ENCODE peak calls at places on chromosomes 13 and 19, in seven cellular contexts. Y is nephron progenitor cell, Z is tibial artery, P is astrocyte of the cerebellum, N is lower leg skin, W is thoracic aorta, S is lung. C is an unnamed sample.

GRCh38 chr13:98869408-98870090 is 108.3 kb downstream of the DOCK9 start:
- DNase-seq in P (no peak), N (no peak), W (no peak), S (no peak), Y (no peak), Z (no peak), C (peak)

GRCh38 chr13:104641309-104641708 is 1575.1 kb upstream of the SLC10A2 start:
- DNase-seq in N (no peak), Z (no peak), S (no peak), P (no peak), W (no peak), Y (no peak), C (peak)

GRCh38 chr13:113995051-113995601 is 21.2 kb upstream of the C13orf46 start:
- DNase-seq in N (no peak), S (no peak), Y (peak), Z (no peak), W (no peak), P (no peak), C (no peak)

GRCh38 chr13:98547455-98547854 is 29.5 kb downstream of the STK24 start:
- DNase-seq in Z (no peak), Y (no peak), P (no peak), N (no peak), S (no peak), W (no peak), C (no peak)

GRCh38 chr13:53090507-53090906 is 61.9 kb downstream of the OLFM4 start:
- DNase-seq in W (no peak), Y (no peak), N (no peak), P (no peak), Z (no peak), S (no peak), C (no peak)

GRCh38 chr19:3370214-3370720 is 3.9 kb downstream of the NFIC start:
- DNase-seq in S (no peak), N (no peak), W (no peak), P (no peak), Z (no peak), Y (no peak), C (no peak)

GRCh38 chr19:58558066-58558622 is at the start of gene UBE2M:
- DNase-seq in N (peak), Y (peak), Z (peak), P (no peak), W (no peak), S (peak), C (peak)

GRCh38 chr19:58328999-58329398 is 2.2 kb downstream of the ZSCAN22 start:
- DNase-seq in Z (no peak), W (no peak), N (no peak), S (no peak), P (no peak), Y (peak), C (no peak)

GRCh38 chr19:33758541-33759013 is 38.1 kb upstream of the KCTD15 start:
- DNase-seq in W (no peak), S (peak), Y (no peak), Z (no peak), P (no peak), N (no peak), C (no peak)

GRCh38 chr19:3365093-3365446 is 1.3 kb upstream of the NFIC start:
- DNase-seq in Z (no peak), W (no peak), P (no peak), S (no peak), N (peak), Y (no peak), C (no peak)

GRCh38 chr13:113813749-113814434 is 50.0 kb downstream of the GAS6 start:
- DNase-seq in Z (no peak), Y (no peak), S (no peak), P (no peak), W (no peak), N (no peak), C (peak)

GRCh38 chr13:76758738-76759137 is 127.5 kb downstream of the KCTD12 start:
- DNase-seq in N (no peak), P (no peak), W (no peak), S (no peak), Y (no peak), Z (no peak), C (no peak)

GRCh38 chr13:64488731-64489130 is 2741.4 kb downstream of the PCDH9 start:
- DNase-seq in S (no peak), N (no peak), Z (no peak), Y (no peak), P (peak), W (no peak), C (no peak)

GRCh38 chr13:46297338-46297737 is 85.6 kb downstream of the LRRC63 start:
- DNase-seq in W (no peak), N (no peak), Y (no peak), Z (no peak), P (no peak), S (no peak), C (peak)

GRCh38 chr19:55857149-55857548 is 20.8 kb downstream of the NLRP4 start:
- DNase-seq in S (no peak), P (no peak), N (no peak), Z (no peak), Y (no peak), W (no peak), C (no peak)

GRCh38 chr13:25920277-25920676 is 131.5 kb downstream of the SHISA2 start:
- DNase-seq in S (no peak), W (no peak), Z (no peak), N (no peak), Y (no peak), P (no peak), C (no peak)

GRCh38 chr13:53783466-53783865 is 754.9 kb downstream of the OLFM4 start:
- DNase-seq in W (no peak), Y (peak), Z (no peak), S (no peak), N (no peak), P (no peak), C (no peak)

GRCh38 chr19:45716314-45717130 is 14.2 kb downstream of the FBXO46 start:
- DNase-seq in P (no peak), S (no peak), Y (no peak), Z (no peak), W (no peak), N (no peak), C (peak)

GRCh38 chr19:21128901-21129698 is 12.7 kb upstream of the ZNF431 start:
- DNase-seq in N (no peak), Z (no peak), W (no peak), P (no peak), S (no peak), Y (no peak), C (peak)

GRCh38 chr19:41702208-41702651 is 6.2 kb upstream of the CEACAM5 start:
- DNase-seq in Y (no peak), Z (no peak), S (no peak), W (no peak), N (no peak), P (no peak), C (peak)

GRCh38 chr19:45455707-45456499 is 11.9 kb upstream of the FOSB start:
- DNase-seq in P (peak), Y (peak), N (peak), S (peak), W (peak), Z (peak), C (peak)

GRCh38 chr19:50310759-50311465 is 18.3 kb downstream of the KCNC3 start:
- DNase-seq in W (no peak), S (no peak), P (no peak), N (no peak), Z (no peak), Y (no peak), C (no peak)

GRCh38 chr13:94154362-94154761 is 325.1 kb downstream of the DCT start:
- DNase-seq in Y (no peak), N (no peak), S (peak), P (peak), Z (peak), W (no peak), C (peak)

GRCh38 chr19:39645800-39646411 is 9.8 kb upstream of the LGALS16 start:
- DNase-seq in N (no peak), Z (no peak), P (peak), W (no peak), S (no peak), Y (peak), C (peak)

GRCh38 chr13:48576448-48576993 is 43.6 kb upstream of the RCBTB2 start:
- DNase-seq in W (no peak), S (no peak), N (no peak), Z (no peak), P (no peak), Y (no peak), C (no peak)

GRCh38 chr19:17484520-17485180 is 14.3 kb downstream of the SLC27A1 start:
- DNase-seq in N (no peak), W (no peak), P (no peak), Z (no peak), Y (no peak), S (no peak), C (no peak)

GRCh38 chr13:113666951-113667701 is at the start of gene GRK1:
- DNase-seq in P (no peak), W (no peak), N (peak), Z (peak), Y (no peak), S (no peak), C (no peak)

GRCh38 chr19:50300814-50301606 is 28.2 kb downstream of the KCNC3 start:
- DNase-seq in Z (no peak), N (no peak), P (peak), W (no peak), Y (no peak), S (no peak), C (peak)

GRCh38 chr13:46684287-46685001 is 112.5 kb downstream of the ESD start:
- DNase-seq in N (no peak), W (no peak), Z (no peak), P (no peak), S (no peak), Y (no peak), C (peak)

GRCh38 chr13:74090397-74090796 is 43.8 kb downstream of the KLF12 start:
- DNase-seq in N (no peak), W (no peak), S (no peak), Y (no peak), P (no peak), Z (no peak), C (no peak)

GRCh38 chr19:3203754-3204645 is 18.3 kb downstream of the NCLN start:
- DNase-seq in W (no peak), S (no peak), Y (no peak), P (no peak), Z (no peak), N (no peak), C (no peak)

GRCh38 chr19:50465986-50466771 is 10.1 kb upstream of the EMC10 start:
- DNase-seq in S (peak), P (no peak), Y (peak), W (no peak), N (no peak), Z (no peak), C (no peak)

GRCh38 chr13:31022491-31022890 is 90.0 kb downstream of the TEX26 start:
- DNase-seq in S (no peak), W (no peak), Y (no peak), Z (no peak), N (no peak), P (no peak), C (no peak)

GRCh38 chr13:75864718-75865117 is 228.6 kb downstream of the LMO7 start:
- DNase-seq in W (no peak), N (no peak), Y (no peak), S (no peak), P (no peak), Z (no peak), C (peak)

GRCh38 chr13:36512771-36513170 is 80.5 kb downstream of the CCNA1 start:
- DNase-seq in S (no peak), Y (no peak), N (no peak), W (no peak), P (no peak), Z (no peak), C (no peak)

GRCh38 chr13:36509369-36509768 is 77.1 kb downstream of the CCNA1 start:
- DNase-seq in Y (no peak), N (no peak), S (no peak), Z (no peak), P (no peak), W (no peak), C (no peak)
- TF ChIP-seq CTCF in Y (peak), N (no peak), S (no peak), Z (no peak), P (peak), W (no peak), C (peak)

GRCh38 chr13:29801102-29801501 is 49.3 kb downstream of the UBL3 start:
- DNase-seq in Y (no peak), S (no peak), Z (no peak), P (no peak), N (no peak), W (no peak), C (no peak)

GRCh38 chr13:29800687-29801086 is 49.7 kb downstream of the UBL3 start:
- DNase-seq in Y (no peak), S (no peak), P (no peak), N (no peak), Z (no peak), W (no peak), C (no peak)

GRCh38 chr13:29803221-29803620 is 47.2 kb downstream of the UBL3 start:
- DNase-seq in Z (no peak), Y (no peak), S (no peak), P (no peak), W (no peak), N (no peak), C (no peak)

GRCh38 chr13:29801737-29802305 is 48.6 kb downstream of the UBL3 start:
- DNase-seq in W (no peak), N (no peak), Z (no peak), S (no peak), P (no peak), Y (no peak), C (peak)

DNA sequence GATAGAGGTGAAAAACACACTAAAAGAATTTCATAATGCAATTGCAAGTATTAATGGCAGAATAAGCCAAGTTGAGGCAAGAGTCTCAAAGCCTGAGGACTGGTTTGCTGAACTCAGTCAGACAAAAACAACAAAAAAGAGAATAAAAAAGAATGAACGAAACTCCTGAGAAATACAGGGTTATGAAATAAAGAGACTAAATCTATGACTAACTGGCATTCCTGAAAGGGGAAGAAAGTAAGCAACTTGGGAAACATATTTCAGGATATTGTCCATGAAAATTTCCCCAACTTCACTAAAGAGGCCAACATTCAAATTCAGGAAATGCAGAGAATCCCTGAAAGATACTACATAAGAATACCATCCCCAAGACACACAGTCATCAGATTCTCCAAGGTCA is 47.8 kb downstream of the UBL3 start:
- DNase-seq in Y (no peak), S (no peak), P (no peak), Z (no peak), W (no peak), N (no peak), C (peak)
- TF ChIP-seq CTCF in Y (no peak), S (no peak), P (no peak), Z (no peak), W (no peak), N (no peak), C (no peak)

GRCh38 chr19:13089139-13089856 is 13.4 kb downstream of the LYL1 start:
- DNase-seq in P (no peak), N (no peak), W (no peak), S (no peak), Z (no peak), Y (no peak), C (no peak)
- TF ChIP-seq CTCF in P (peak), N (no peak), W (peak), S (no peak), Z (peak), Y (peak), C (peak)

DNA sequence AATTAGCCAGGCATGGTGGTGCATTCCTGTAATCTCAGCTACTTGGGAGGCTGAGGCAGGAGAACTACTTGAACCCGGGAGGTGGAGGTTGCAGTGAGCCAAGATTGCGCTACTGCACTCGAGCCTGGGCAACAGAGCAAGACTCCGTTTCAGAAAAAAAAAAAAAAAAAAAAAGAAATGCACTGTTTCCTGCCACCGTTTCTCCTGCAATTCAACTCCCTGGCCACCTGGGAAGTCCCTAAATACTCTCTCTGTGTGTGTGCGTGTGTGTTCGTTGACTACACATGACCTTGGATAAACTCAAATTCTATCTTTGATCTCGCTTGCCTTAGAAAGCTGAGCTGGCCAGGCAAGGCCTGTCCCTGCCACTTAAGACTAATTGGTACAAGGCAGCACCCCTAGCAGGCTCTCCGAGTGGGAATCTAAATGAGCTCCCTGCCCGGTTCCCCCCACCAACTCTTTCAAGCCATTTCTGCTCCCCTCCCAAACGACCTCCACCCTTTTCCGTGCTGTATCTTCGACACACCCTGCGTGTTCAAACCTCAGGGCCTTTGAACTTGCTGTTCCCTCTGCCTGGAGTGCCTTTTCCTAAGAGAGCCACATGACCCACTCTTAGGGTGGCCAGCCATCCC is 5.2 kb upstream of the BCAT2 start:
- DNase-seq in P (no peak), W (no peak), N (no peak), S (no peak), Z (no peak), Y (no peak), C (no peak)
- TF ChIP-seq CTCF in P (no peak), W (no peak), N (no peak), S (no peak), Z (no peak), Y (no peak), C (no peak)

GRCh38 chr19:27909185-27909840 is 1303.6 kb downstream of the UQCRFS1 start:
- DNase-seq in Y (no peak), P (no peak), S (no peak), N (peak), W (no peak), Z (no peak), C (no peak)
- TF ChIP-seq CTCF in Y (no peak), P (no peak), S (no peak), N (no peak), W (no peak), Z (no peak), C (no peak)

GRCh38 chr19:32337176-32337808 is 8.1 kb upstream of the ZNF507 start:
- DNase-seq in Y (no peak), Z (no peak), W (no peak), N (no peak), P (no peak), S (no peak), C (no peak)

GRCh38 chr19:32333227-32333626 is 12.2 kb upstream of the ZNF507 start:
- DNase-seq in W (no peak), Y (no peak), Z (no peak), P (no peak), N (no peak), S (no peak), C (no peak)

GRCh38 chr19:32339988-32340874 is 5.2 kb upstream of the ZNF507 start:
- DNase-seq in W (peak), N (no peak), P (peak), Z (peak), Y (peak), S (peak), C (peak)

GRCh38 chr19:32336259-32337111 is 8.9 kb upstream of the ZNF507 start:
- DNase-seq in P (no peak), N (no peak), S (no peak), W (no peak), Z (no peak), Y (no peak), C (peak)
- TF ChIP-seq CTCF in P (no peak), N (no peak), S (no peak), W (no peak), Z (no peak), Y (no peak), C (peak)

C was measured in fibroblast of pulmonary artery.